ENCODE peak calls at places on chromosomes 11 and 22, in seven cellular contexts. T, F, A, U, B, L and N are unnamed samples.

GRCh38 chr11:110490886-110491285 is 61.1 kb downstream of the FDX1 start:
- DNase-seq in T (no peak), F (peak; percentile 35), A (peak; percentile 91), U (no peak), B (peak; percentile 54), L (peak; percentile 20), N (peak; percentile 74)

GRCh38 chr11:115784796-115785521 is 280.7 kb upstream of the CADM1 start:
- DNase-seq in T (no peak), F (no peak), A (no peak), U (peak; percentile 37), B (no peak), L (no peak), N (no peak)

GRCh38 chr11:70544774-70545625 is 146.7 kb downstream of the CTTN start:
- DNase-seq in T (no peak), F (no peak), A (no peak), U (no peak), B (no peak), L (peak; percentile 31), N (no peak)

GRCh38 chr22:38284042-38284402 is 11.2 kb upstream of the TMEM184B start:
- DNase-seq in T (peak; percentile 82), F (peak; percentile 94), A (peak; percentile 96), U (no peak), B (peak; percentile 96), L (peak; percentile 94), N (peak; percentile 95)

GRCh38 chr11:109940816-109941215 is 152.4 kb upstream of the ZC3H12C start:
- DNase-seq in T (peak; percentile 76), F (peak; percentile 37), A (peak; percentile 71), U (no peak), B (peak; percentile 52), L (peak; percentile 71), N (peak; percentile 90)

GRCh38 chr22:50696251-50696798 is 23.7 kb downstream of the SHANK3 start:
- DNase-seq in T (no peak), F (no peak), A (no peak), U (no peak), B (no peak), L (no peak), N (no peak)

GRCh38 chr11:116644201-116644947 is 128.4 kb downstream of the BUD13 start:
- DNase-seq in T (no peak), F (no peak), A (no peak), U (no peak), B (no peak), L (no peak), N (no peak)

GRCh38 chr22:37905534-37906363 is at the start of gene MICALL1:
- DNase-seq in T (no peak), F (no peak), A (peak; percentile 96), U (peak; percentile 81), B (peak; percentile 56), L (peak; percentile 80), N (peak; percentile 73)

GRCh38 chr11:126405906-126406305 is 50.4 kb downstream of the ST3GAL4 start:
- DNase-seq in T (no peak), F (no peak), A (no peak), U (no peak), B (no peak), L (no peak), N (no peak)

GRCh38 chr11:134244593-134244992 is 8.6 kb downstream of the THYN1 start:
- DNase-seq in T (no peak), F (no peak), A (peak; percentile 66), U (no peak), B (no peak), L (no peak), N (peak; percentile 64)

GRCh38 chr11:102577182-102577581 is 46.6 kb upstream of the MMP7 start:
- DNase-seq in T (no peak), F (no peak), A (peak; percentile 72), U (no peak), B (no peak), L (no peak), N (peak; percentile 33)

GRCh38 chr11:59532620-59533019 is 21.3 kb downstream of the OR4D9 start:
- DNase-seq in T (no peak), F (no peak), A (no peak), U (no peak), B (no peak), L (no peak), N (no peak)

GRCh38 chr11:120688166-120688565 is 176.6 kb downstream of the GRIK4 start:
- DNase-seq in T (no peak), F (no peak), A (no peak), U (no peak), B (no peak), L (no peak), N (no peak)

GRCh38 chr11:132033051-132033450 is 662.6 kb downstream of the NTM start:
- DNase-seq in T (no peak), F (no peak), A (no peak), U (no peak), B (peak; percentile 59), L (no peak), N (peak; percentile 42)

GRCh38 chr11:65551572-65552398 is 6.4 kb downstream of the LTBP3 start:
- DNase-seq in T (no peak), F (no peak), A (peak; percentile 57), U (peak; percentile 61), B (no peak), L (no peak), N (no peak)

GRCh38 chr22:25623310-25623734 is 58.8 kb downstream of the GRK3 start:
- DNase-seq in T (no peak), F (no peak), A (no peak), U (no peak), B (no peak), L (no peak), N (no peak)

GRCh38 chr11:70921804-70922203 is 330.6 kb downstream of the SHANK2 start:
- DNase-seq in T (no peak), F (no peak), A (no peak), U (no peak), B (no peak), L (no peak), N (no peak)

GRCh38 chr11:126113515-126113957 is 50.9 kb upstream of the CDON start:
- DNase-seq in T (peak; percentile 76), F (peak; percentile 95), A (peak; percentile 97), U (peak; percentile 87), B (peak; percentile 99), L (peak; percentile 86), N (peak; percentile 94)

GRCh38 chr22:35411112-35411511 is 11.2 kb downstream of the MCM5 start:
- DNase-seq in T (no peak), F (no peak), A (no peak), U (no peak), B (no peak), L (no peak), N (no peak)

GRCh38 chr22:20155330-20156041 is 4.6 kb upstream of the CCDC188 start:
- DNase-seq in T (no peak), F (no peak), A (peak; percentile 85), U (no peak), B (peak; percentile 39), L (peak; percentile 59), N (peak; percentile 50)
- H3K4me3 ChIP-seq in T (no peak overlapping the region), F (peak overlapping the region; percentile 52), A (peak overlapping the region; percentile 34), U (no peak overlapping the region), B (peak overlapping the region; percentile 53), L (peak overlapping the region; percentile 41), N (no peak overlapping the region)

GRCh38 chr11:43924112-43924855 is 18.2 kb upstream of the C11orf96 start:
- DNase-seq in T (no peak), F (no peak), A (no peak), U (peak; percentile 60), B (no peak), L (no peak), N (no peak)
- TF ChIP-seq CTCF in T (peak; percentile 17), F (no peak), A (peak; percentile 2), U (no peak), B (no peak), L (peak; percentile 24), N (peak; percentile 42)

GRCh38 chr11:1570001-1570453 is 2.0 kb downstream of the DUSP8 start:
- DNase-seq in T (no peak), F (no peak), A (no peak), U (no peak), B (no peak), L (no peak), N (no peak)
- H3K4me3 ChIP-seq in T (no peak overlapping the region), F (no peak overlapping the region), A (no peak overlapping the region), U (no peak overlapping the region), B (no peak overlapping the region), L (no peak overlapping the region), N (no peak overlapping the region)

DNA sequence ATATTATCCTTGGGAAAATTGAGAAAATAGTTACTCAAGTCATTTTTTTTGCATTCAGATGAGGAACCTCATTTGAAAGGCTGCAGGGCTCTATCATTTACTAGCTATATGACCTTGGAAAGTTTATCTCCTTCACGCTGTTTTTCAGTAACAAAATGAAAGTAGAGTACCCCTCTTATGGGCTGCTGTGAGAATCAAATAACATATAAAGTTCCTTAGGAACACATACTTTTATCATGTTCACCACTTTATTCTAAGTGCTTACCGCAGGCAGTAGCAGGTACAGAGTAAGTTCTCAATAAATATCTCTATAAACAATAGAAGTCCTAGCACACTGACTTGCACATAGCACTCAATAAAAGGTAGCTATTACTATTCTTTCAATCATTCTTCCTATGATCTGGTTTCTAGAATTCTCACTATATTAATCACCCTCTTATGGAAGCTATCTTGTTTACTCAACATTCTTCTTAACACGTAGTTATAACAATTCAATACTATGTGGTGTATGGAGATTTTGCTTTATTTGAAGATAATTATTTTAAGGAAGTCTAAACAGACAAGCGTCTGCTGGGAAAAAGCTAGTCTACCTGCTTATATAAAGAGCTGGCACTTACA is 1.9 kb downstream of the C11orf71 start:
- DNase-seq in T (no peak), F (no peak), A (no peak), U (no peak), B (no peak), L (no peak), N (no peak)
- TF ChIP-seq CTCF in T (no peak), F (no peak), A (no peak), U (no peak), B (no peak), L (no peak), N (no peak)

DNA sequence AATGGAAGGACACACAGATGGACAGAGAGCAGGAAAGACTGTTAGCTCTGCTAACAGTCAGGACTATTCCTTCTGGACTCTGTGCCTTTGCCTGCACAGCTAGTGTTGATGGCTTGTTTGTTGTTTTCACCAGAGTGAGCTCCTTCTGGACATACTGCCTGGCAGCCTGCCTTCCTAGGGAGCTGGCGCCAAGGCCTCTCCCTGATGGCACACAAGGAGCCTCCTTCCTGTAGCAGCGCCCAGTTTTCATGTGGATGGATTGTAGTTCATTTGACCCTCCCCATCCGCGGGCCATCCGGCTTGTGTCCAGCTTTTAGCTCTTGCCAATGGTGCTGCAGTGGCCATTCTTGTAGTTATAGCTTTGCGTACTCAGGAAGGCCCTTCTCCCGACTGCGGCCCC is 16.6 kb upstream of the BCR start:
- DNase-seq in T (no peak), F (no peak), A (peak; percentile 69), U (peak; percentile 89), B (peak; percentile 48), L (no peak), N (no peak)
- H3K4me3 ChIP-seq in T (no peak overlapping the region), F (no peak overlapping the region), A (no peak overlapping the region), U (no peak overlapping the region), B (no peak overlapping the region), L (no peak overlapping the region), N (no peak overlapping the region)